ENCODE peak calls at places on chromosomes 5 and 9, in six cellular contexts. One of them, this sample, is unnamed.

GRCh38 chr5:16666861-16667481 is 50.2 kb upstream of the RETREG1 start:
- DNase-seq in posterior cingulate gyrus: peak
- DNase-seq in cardiac muscle cell: peak
- DNase-seq in activated gamma-delta T cell treated with Interleukin-2 at 50 U/mL for 16 hours: no peak
- DNase-seq in mammary epithelial cell: no peak
- DNase-seq in HFFc6: no peak
- DNase-seq in this sample: no peak

GRCh38 chr9:10112798-10113197 is 500.0 kb downstream of the PTPRD start:
- DNase-seq in posterior cingulate gyrus: no peak
- DNase-seq in cardiac muscle cell: no peak
- DNase-seq in HFFc6: no peak
- DNase-seq in activated gamma-delta T cell treated with Interleukin-2 at 50 U/mL for 16 hours: no peak
- DNase-seq in mammary epithelial cell: no peak
- DNase-seq in this sample: no peak

GRCh38 chr9:96450613-96451544 is 910 bp downstream of the HABP4 start:
- DNase-seq in HFFc6: no peak
- DNase-seq in cardiac muscle cell: peak
- DNase-seq in posterior cingulate gyrus: peak
- DNase-seq in activated gamma-delta T cell treated with Interleukin-2 at 50 U/mL for 16 hours: peak
- DNase-seq in mammary epithelial cell: peak
- DNase-seq in this sample: no peak

GRCh38 chr5:56900395-56900794 is 9.0 kb upstream of the SETD9 start:
- DNase-seq in mammary epithelial cell: peak
- DNase-seq in cardiac muscle cell: no peak
- DNase-seq in HFFc6: no peak
- DNase-seq in activated gamma-delta T cell treated with Interleukin-2 at 50 U/mL for 16 hours: no peak
- DNase-seq in posterior cingulate gyrus: no peak
- DNase-seq in this sample: no peak

GRCh38 chr9:30773427-30773826 is 1611.0 kb upstream of the ACO1 start:
- DNase-seq in activated gamma-delta T cell treated with Interleukin-2 at 50 U/mL for 16 hours: no peak
- DNase-seq in mammary epithelial cell: no peak
- DNase-seq in HFFc6: no peak
- DNase-seq in posterior cingulate gyrus: peak
- DNase-seq in cardiac muscle cell: no peak
- DNase-seq in this sample: no peak

GRCh38 chr5:142821027-142821732 is 51.0 kb downstream of the ARHGAP26 start:
- DNase-seq in mammary epithelial cell: no peak
- DNase-seq in posterior cingulate gyrus: no peak
- DNase-seq in cardiac muscle cell: no peak
- DNase-seq in activated gamma-delta T cell treated with Interleukin-2 at 50 U/mL for 16 hours: no peak
- DNase-seq in HFFc6: peak
- DNase-seq in this sample: no peak

GRCh38 chr5:78908173-78908901 is 76.8 kb downstream of the ARSB start:
- DNase-seq in posterior cingulate gyrus: peak
- DNase-seq in mammary epithelial cell: no peak
- DNase-seq in HFFc6: peak
- DNase-seq in activated gamma-delta T cell treated with Interleukin-2 at 50 U/mL for 16 hours: no peak
- DNase-seq in cardiac muscle cell: peak
- DNase-seq in this sample: peak

GRCh38 chr9:86885232-86885631 is 62.1 kb downstream of the GAS1 start:
- DNase-seq in mammary epithelial cell: no peak
- DNase-seq in cardiac muscle cell: no peak
- DNase-seq in activated gamma-delta T cell treated with Interleukin-2 at 50 U/mL for 16 hours: no peak
- DNase-seq in posterior cingulate gyrus: no peak
- DNase-seq in HFFc6: no peak
- DNase-seq in this sample: no peak

GRCh38 chr5:107402881-107403280 is 267.9 kb downstream of the EFNA5 start:
- DNase-seq in cardiac muscle cell: no peak
- DNase-seq in posterior cingulate gyrus: peak
- DNase-seq in activated gamma-delta T cell treated with Interleukin-2 at 50 U/mL for 16 hours: no peak
- DNase-seq in HFFc6: no peak
- DNase-seq in mammary epithelial cell: no peak
- DNase-seq in this sample: no peak

GRCh38 chr5:96963267-96963666 is 27.4 kb downstream of the LNPEP start:
- DNase-seq in HFFc6: peak
- DNase-seq in mammary epithelial cell: no peak
- DNase-seq in activated gamma-delta T cell treated with Interleukin-2 at 50 U/mL for 16 hours: no peak
- DNase-seq in cardiac muscle cell: peak
- DNase-seq in posterior cingulate gyrus: no peak
- DNase-seq in this sample: peak

GRCh38 chr5:148957591-148958202 is 105.2 kb downstream of the SH3TC2 start:
- DNase-seq in cardiac muscle cell: peak
- DNase-seq in mammary epithelial cell: peak
- DNase-seq in activated gamma-delta T cell treated with Interleukin-2 at 50 U/mL for 16 hours: peak
- DNase-seq in posterior cingulate gyrus: no peak
- DNase-seq in HFFc6: no peak
- DNase-seq in this sample: no peak

GRCh38 chr9:70484232-70485130 is 70.0 kb upstream of the KLF9 start:
- DNase-seq in cardiac muscle cell: peak
- DNase-seq in activated gamma-delta T cell treated with Interleukin-2 at 50 U/mL for 16 hours: peak
- DNase-seq in HFFc6: peak
- DNase-seq in posterior cingulate gyrus: no peak
- DNase-seq in mammary epithelial cell: peak
- DNase-seq in this sample: peak

GRCh38 chr9:133683494-133684460 is 47.6 kb downstream of the DBH start:
- DNase-seq in mammary epithelial cell: no peak
- DNase-seq in HFFc6: no peak
- DNase-seq in posterior cingulate gyrus: peak
- DNase-seq in cardiac muscle cell: peak
- DNase-seq in activated gamma-delta T cell treated with Interleukin-2 at 50 U/mL for 16 hours: peak
- DNase-seq in this sample: no peak

GRCh38 chr9:134807726-134808125 is 72.9 kb upstream of the FCN2 start:
- DNase-seq in mammary epithelial cell: no peak
- DNase-seq in cardiac muscle cell: peak
- DNase-seq in HFFc6: no peak
- DNase-seq in activated gamma-delta T cell treated with Interleukin-2 at 50 U/mL for 16 hours: no peak
- DNase-seq in posterior cingulate gyrus: no peak
- DNase-seq in this sample: peak

GRCh38 chr5:173497685-173498084 is 118.8 kb downstream of the BOD1 start:
- DNase-seq in activated gamma-delta T cell treated with Interleukin-2 at 50 U/mL for 16 hours: no peak
- DNase-seq in cardiac muscle cell: no peak
- DNase-seq in HFFc6: no peak
- DNase-seq in posterior cingulate gyrus: no peak
- DNase-seq in mammary epithelial cell: no peak
- DNase-seq in this sample: no peak

GRCh38 chr5:56169281-56169680 is 63.8 kb downstream of the ANKRD55 start:
- DNase-seq in mammary epithelial cell: no peak
- DNase-seq in cardiac muscle cell: no peak
- DNase-seq in activated gamma-delta T cell treated with Interleukin-2 at 50 U/mL for 16 hours: no peak
- DNase-seq in HFFc6: no peak
- DNase-seq in posterior cingulate gyrus: no peak
- DNase-seq in this sample: no peak

GRCh38 chr9:22078081-22078480 is 69.0 kb upstream of the CDKN2B start:
- DNase-seq in cardiac muscle cell: no peak
- DNase-seq in HFFc6: no peak
- DNase-seq in mammary epithelial cell: no peak
- DNase-seq in posterior cingulate gyrus: no peak
- DNase-seq in activated gamma-delta T cell treated with Interleukin-2 at 50 U/mL for 16 hours: no peak
- DNase-seq in this sample: no peak

GRCh38 chr5:98771389-98772109 is 1.9 kb upstream of the RGMB start:
- DNase-seq in posterior cingulate gyrus: no peak
- DNase-seq in activated gamma-delta T cell treated with Interleukin-2 at 50 U/mL for 16 hours: peak
- DNase-seq in mammary epithelial cell: peak
- DNase-seq in cardiac muscle cell: peak
- DNase-seq in HFFc6: peak
- DNase-seq in this sample: peak

GRCh38 chr5:57887851-57888621 is 405.4 kb upstream of the ACTBL2 start:
- DNase-seq in posterior cingulate gyrus: peak
- DNase-seq in HFFc6: peak
- DNase-seq in activated gamma-delta T cell treated with Interleukin-2 at 50 U/mL for 16 hours: no peak
- DNase-seq in mammary epithelial cell: peak
- DNase-seq in cardiac muscle cell: peak
- DNase-seq in this sample: peak

GRCh38 chr5:76801159-76801802 is 17.5 kb upstream of the F2RL1 start:
- DNase-seq in cardiac muscle cell: no peak
- DNase-seq in posterior cingulate gyrus: no peak
- DNase-seq in mammary epithelial cell: peak
- DNase-seq in activated gamma-delta T cell treated with Interleukin-2 at 50 U/mL for 16 hours: no peak
- DNase-seq in HFFc6: peak
- DNase-seq in this sample: no peak

GRCh38 chr9:107462691-107463090 is 26.9 kb downstream of the KLF4 start:
- DNase-seq in posterior cingulate gyrus: no peak
- DNase-seq in mammary epithelial cell: peak
- DNase-seq in HFFc6: peak
- DNase-seq in activated gamma-delta T cell treated with Interleukin-2 at 50 U/mL for 16 hours: no peak
- DNase-seq in cardiac muscle cell: no peak
- DNase-seq in this sample: no peak

GRCh38 chr5:149781612-149782011 is 51.5 kb downstream of the PPARGC1B start:
- DNase-seq in mammary epithelial cell: no peak
- DNase-seq in HFFc6: no peak
- DNase-seq in posterior cingulate gyrus: no peak
- DNase-seq in cardiac muscle cell: no peak
- DNase-seq in activated gamma-delta T cell treated with Interleukin-2 at 50 U/mL for 16 hours: no peak
- DNase-seq in this sample: no peak

GRCh38 chr5:133347039-133347438 is 265.3 kb downstream of the FSTL4 start:
- DNase-seq in activated gamma-delta T cell treated with Interleukin-2 at 50 U/mL for 16 hours: no peak
- DNase-seq in HFFc6: no peak
- DNase-seq in mammary epithelial cell: no peak
- DNase-seq in cardiac muscle cell: no peak
- DNase-seq in posterior cingulate gyrus: no peak
- DNase-seq in this sample: no peak

GRCh38 chr9:134454386-134454978 is 128.2 kb downstream of the RXRA start:
- DNase-seq in cardiac muscle cell: no peak
- DNase-seq in posterior cingulate gyrus: no peak
- DNase-seq in activated gamma-delta T cell treated with Interleukin-2 at 50 U/mL for 16 hours: no peak
- DNase-seq in mammary epithelial cell: no peak
- DNase-seq in HFFc6: no peak
- DNase-seq in this sample: no peak

GRCh38 chr5:92470770-92471169 is 1087.7 kb upstream of the ARRDC3 start:
- DNase-seq in activated gamma-delta T cell treated with Interleukin-2 at 50 U/mL for 16 hours: no peak
- DNase-seq in cardiac muscle cell: no peak
- DNase-seq in HFFc6: no peak
- DNase-seq in mammary epithelial cell: no peak
- DNase-seq in posterior cingulate gyrus: no peak
- DNase-seq in this sample: no peak

GRCh38 chr5:7926296-7926695 is 57.3 kb downstream of the MTRR start:
- DNase-seq in posterior cingulate gyrus: no peak
- DNase-seq in activated gamma-delta T cell treated with Interleukin-2 at 50 U/mL for 16 hours: no peak
- DNase-seq in cardiac muscle cell: peak
- DNase-seq in mammary epithelial cell: peak
- DNase-seq in HFFc6: peak
- DNase-seq in this sample: peak

GRCh38 chr9:98326402-98327248 is 71.2 kb upstream of the TBC1D2 start:
- DNase-seq in cardiac muscle cell: no peak
- DNase-seq in mammary epithelial cell: no peak
- DNase-seq in HFFc6: no peak
- DNase-seq in activated gamma-delta T cell treated with Interleukin-2 at 50 U/mL for 16 hours: no peak
- DNase-seq in posterior cingulate gyrus: no peak
- DNase-seq in this sample: no peak

GRCh38 chr9:34507966-34508365 is 14.8 kb downstream of the ENHO start:
- DNase-seq in HFFc6: no peak
- DNase-seq in mammary epithelial cell: no peak
- DNase-seq in activated gamma-delta T cell treated with Interleukin-2 at 50 U/mL for 16 hours: no peak
- DNase-seq in cardiac muscle cell: no peak
- DNase-seq in posterior cingulate gyrus: no peak
- DNase-seq in this sample: no peak

GRCh38 chr5:176184608-176185132 is 53.6 kb upstream of the SIMC1 start:
- DNase-seq in mammary epithelial cell: no peak
- DNase-seq in posterior cingulate gyrus: no peak
- DNase-seq in activated gamma-delta T cell treated with Interleukin-2 at 50 U/mL for 16 hours: no peak
- DNase-seq in cardiac muscle cell: no peak
- DNase-seq in HFFc6: no peak
- DNase-seq in this sample: no peak